ENCODE peak calls at places on chromosomes 12 and 14, in ten cellular contexts. T, X, V, B, G, H, N, M, P and K are unnamed samples.

GRCh38 chr12:68119724-68120211 is 39.8 kb downstream of the IFNG start:
- DNase-seq in N (no peak), G (no peak), X (no peak), T (no peak), M (no peak), B (no peak), P (no peak), V (no peak), H (no peak), K (no peak)

GRCh38 chr14:99755629-99756603 is 37.3 kb upstream of the EML1 start:
- DNase-seq in T (peak), P (peak), V (peak), B (peak), N (peak), H (peak), X (peak), G (peak), M (peak), K (peak)

GRCh38 chr14:31038521-31039166 is 12.5 kb upstream of the STRN3 start:
- DNase-seq in N (peak), V (no peak), X (no peak), T (no peak), P (peak), G (no peak), H (no peak), M (no peak), B (no peak), K (no peak)

GRCh38 chr14:90971687-90972086 is 88.8 kb downstream of the RPS6KA5 start:
- DNase-seq in X (no peak), B (no peak), H (no peak), G (no peak), V (no peak), M (no peak), T (no peak), P (no peak), N (no peak), K (no peak)

GRCh38 chr14:61573748-61574513 is 121.4 kb upstream of the HIF1A start:
- DNase-seq in G (no peak), T (no peak), V (no peak), B (no peak), X (no peak), N (no peak), M (no peak), P (no peak), H (no peak), K (no peak)

GRCh38 chr12:126038434-126038833 is 973.2 kb downstream of the AACS start:
- DNase-seq in T (no peak), X (no peak), H (no peak), V (no peak), P (no peak), G (no peak), M (no peak), N (no peak), B (no peak), K (no peak)

GRCh38 chr12:53074999-53075370 is 4.2 kb downstream of the SPRYD3 start:
- DNase-seq in H (no peak), M (peak), G (no peak), N (no peak), V (no peak), X (no peak), T (peak), B (no peak), P (no peak), K (no peak)

GRCh38 chr14:77615231-77616132 is 955 bp downstream of the SPTLC2 start:
- DNase-seq in H (no peak), G (no peak), T (no peak), P (peak), B (no peak), V (no peak), X (no peak), N (peak), M (no peak), K (no peak)

GRCh38 chr14:101187017-101187815 is 283.7 kb upstream of the RTL1 start:
- DNase-seq in T (no peak), N (no peak), M (peak), P (no peak), B (no peak), H (no peak), G (no peak), X (no peak), V (peak), K (no peak)

GRCh38 chr12:78981-79380 is 12.4 kb downstream of the IQSEC3 start:
- DNase-seq in M (no peak), H (no peak), T (no peak), N (no peak), B (no peak), G (no peak), P (no peak), X (no peak), V (no peak), K (no peak)

GRCh38 chr12:66190519-66191406 is 1.7 kb downstream of the IRAK3 start:
- DNase-seq in T (no peak), H (no peak), N (peak), M (no peak), V (no peak), B (no peak), X (no peak), G (no peak), P (no peak), K (no peak)

GRCh38 chr12:66191547-66192126 is 2.6 kb downstream of the IRAK3 start:
- DNase-seq in N (no peak), T (no peak), V (no peak), P (no peak), M (no peak), B (no peak), H (no peak), X (no peak), G (no peak), K (no peak)

GRCh38 chr12:66187822-66188221 is 1.2 kb upstream of the IRAK3 start:
- DNase-seq in M (no peak), V (no peak), B (no peak), G (no peak), X (no peak), P (no peak), H (no peak), N (no peak), T (no peak), K (no peak)

GRCh38 chr12:66188584-66189475 is at the start of gene IRAK3:
- DNase-seq in G (peak), N (peak), X (no peak), V (peak), P (no peak), T (peak), H (peak), M (peak), B (peak), K (no peak)

DNA sequence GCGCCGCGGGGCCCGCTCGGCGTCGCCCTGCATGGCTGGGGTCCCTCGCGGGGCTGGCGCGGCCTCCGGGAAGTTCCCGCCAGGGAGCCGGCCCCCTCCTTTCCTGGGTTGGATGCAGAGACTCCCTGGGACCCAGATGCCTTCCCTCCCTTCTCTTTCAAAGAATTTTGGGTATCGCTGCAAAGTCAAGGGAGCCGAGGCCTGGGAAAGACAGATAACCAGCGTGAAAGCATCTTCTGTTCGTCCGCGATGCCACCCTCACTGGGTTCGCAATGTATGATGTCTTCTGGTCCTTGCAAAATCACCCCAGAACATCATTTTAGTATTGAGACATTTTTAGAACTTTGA is 436 bp downstream of the IRAK3 start:
- DNase-seq in N (no peak), M (no peak), B (no peak), X (no peak), P (no peak), H (no peak), V (no peak), G (no peak), T (no peak), K (no peak)
- H3K27ac ChIP-seq in N (peak), M (peak), B (peak), X (peak), P (no peak), H (peak), V (peak), G (peak), T (peak), K (no peak)

GRCh38 chr12:128971802-128972201 is 118.5 kb downstream of the GLT1D1 start:
- DNase-seq in G (no peak), M (no peak), N (no peak), H (no peak), T (no peak), X (no peak), V (no peak), B (no peak), P (no peak), K (no peak)

GRCh38 chr12:128980623-128981022 is 127.3 kb downstream of the GLT1D1 start:
- DNase-seq in T (no peak), B (no peak), V (no peak), X (no peak), M (no peak), P (peak), N (no peak), H (no peak), G (no peak), K (no peak)

GRCh38 chr12:128973883-128974681 is 120.8 kb downstream of the GLT1D1 start:
- DNase-seq in B (no peak), P (no peak), X (no peak), M (no peak), H (no peak), V (no peak), N (no peak), G (no peak), T (no peak), K (no peak)

GRCh38 chr12:128974881-128975280 is 121.6 kb downstream of the GLT1D1 start:
- DNase-seq in G (no peak), N (no peak), X (no peak), H (no peak), B (no peak), P (no peak), M (no peak), V (no peak), T (no peak), K (no peak)

GRCh38 chr12:128976120-128976519 is 122.8 kb downstream of the GLT1D1 start:
- DNase-seq in M (no peak), H (no peak), B (no peak), P (peak), X (no peak), T (no peak), N (no peak), V (no peak), G (no peak), K (no peak)
- H3K4me3 ChIP-seq in M (no peak), H (no peak), B (no peak), P (no peak), X (no peak), T (no peak), N (no peak), V (no peak), G (no peak), K (no peak)

GRCh38 chr12:131709226-131709625 is 1.7 kb upstream of the SFSWAP start:
- DNase-seq in B (no peak), P (no peak), G (no peak), V (no peak), M (no peak), X (no peak), T (no peak), H (no peak), N (no peak), K (no peak)

GRCh38 chr12:131714759-131715158 is 3.9 kb downstream of the SFSWAP start:
- DNase-seq in H (no peak), X (no peak), P (no peak), G (no peak), N (no peak), T (no peak), B (no peak), V (no peak), M (no peak), K (no peak)

GRCh38 chr12:131710464-131711457 is at the start of gene SFSWAP:
- DNase-seq in M (peak), B (peak), N (peak), T (peak), V (peak), H (peak), X (peak), G (peak), P (peak), K (peak)

GRCh38 chr12:131713349-131713748 is 2.5 kb downstream of the SFSWAP start:
- DNase-seq in N (no peak), T (no peak), P (no peak), V (no peak), X (no peak), G (no peak), B (no peak), M (no peak), H (no peak), K (no peak)

GRCh38 chr12:131711551-131712205 is 788 bp downstream of the SFSWAP start:
- DNase-seq in M (no peak), X (no peak), G (no peak), B (no peak), P (peak), H (no peak), T (no peak), V (no peak), N (peak), K (no peak)
- H3K27ac ChIP-seq in M (peak), X (peak), G (peak), B (peak), P (peak), H (peak), T (no peak), V (peak), N (peak), K (no peak)

GRCh38 chr14:65134651-65135579 is 32.6 kb upstream of the MAX start:
- DNase-seq in T (no peak), P (no peak), X (no peak), N (no peak), B (no peak), H (no peak), V (no peak), M (no peak), G (no peak), K (no peak)
- H3K4me3 ChIP-seq in T (no peak), P (no peak), X (no peak), N (no peak), B (no peak), H (no peak), V (no peak), M (no peak), G (no peak), K (no peak)

GRCh38 chr12:111221296-111222026 is 147.4 kb downstream of the PHETA1 start:
- DNase-seq in N (no peak), G (no peak), X (no peak), B (no peak), H (no peak), V (no peak), T (no peak), M (no peak), P (no peak), K (no peak)
- H3K27ac ChIP-seq in N (no peak), G (no peak), X (no peak), B (no peak), H (no peak), V (no peak), T (no peak), M (no peak), P (no peak), K (no peak)